ENCODE peak calls at places on chromosomes 1 and 21, in five cellular contexts. A is CD4-positive, CD25-positive, alpha-beta regulatory T cell; U is A549; R is spleen; H is breast epithelium. F is an unnamed sample. For H3K4me1, the result is how much of the 10 kb centered on the place peaks cover.

GRCh38 chr21:41833138-41834115 is 45.7 kb downstream of the PRDM15 start:
- DNase-seq in A (no peak), U (no peak), R (peak), H (no peak), F (no peak)

GRCh38 chr1:242011879-242012674 is 13.2 kb upstream of the MAP1LC3C start:
- DNase-seq in A (no peak), U (no peak), R (no peak), H (no peak), F (no peak)

GRCh38 chr21:8993943-8994639 is 1527.3 kb upstream of the TPTE start:
- DNase-seq in A (no peak), U (peak), R (no peak), H (no peak), F (no peak)

GRCh38 chr1:77948841-77949424 is 29.9 kb downstream of the FUBP1 start:
- DNase-seq in A (no peak), U (peak), R (no peak), H (no peak), F (no peak)

GRCh38 chr1:193694741-193695140 is 508.3 kb upstream of the B3GALT2 start:
- DNase-seq in A (no peak), U (no peak), R (no peak), H (no peak), F (no peak)

GRCh38 chr1:81432654-81433109 is 368.1 kb upstream of the ADGRL2 start:
- DNase-seq in A (no peak), U (no peak), R (no peak), H (no peak), F (no peak)

GRCh38 chr1:205950280-205950679 is 7.0 kb upstream of the SLC26A9 start:
- DNase-seq in A (no peak), U (no peak), R (no peak), H (peak), F (no peak)

GRCh38 chr1:204683284-204684205 is 2.0 kb downstream of the LRRN2 start:
- DNase-seq in A (no peak), U (no peak), R (no peak), H (no peak), F (no peak)

GRCh38 chr1:48472747-48473146 is 743 bp upstream of the SPATA6 start:
- DNase-seq in A (no peak), U (no peak), R (no peak), H (no peak), F (no peak)

GRCh38 chr1:63843884-63844283 is 70.1 kb downstream of the ROR1 start:
- DNase-seq in A (no peak), U (no peak), R (no peak), H (no peak), F (no peak)

GRCh38 chr1:241888232-241888631 is 40.2 kb downstream of the EXO1 start:
- DNase-seq in A (no peak), U (no peak), R (no peak), H (no peak), F (no peak)

GRCh38 chr1:175094626-175095025 is 27.0 kb downstream of the TNN start:
- DNase-seq in A (no peak), U (no peak), R (no peak), H (no peak), F (no peak)

GRCh38 chr1:14778882-14779594 is 180.6 kb downstream of the KAZN start:
- DNase-seq in A (no peak), U (peak), R (no peak), H (no peak), F (no peak)

DNA sequence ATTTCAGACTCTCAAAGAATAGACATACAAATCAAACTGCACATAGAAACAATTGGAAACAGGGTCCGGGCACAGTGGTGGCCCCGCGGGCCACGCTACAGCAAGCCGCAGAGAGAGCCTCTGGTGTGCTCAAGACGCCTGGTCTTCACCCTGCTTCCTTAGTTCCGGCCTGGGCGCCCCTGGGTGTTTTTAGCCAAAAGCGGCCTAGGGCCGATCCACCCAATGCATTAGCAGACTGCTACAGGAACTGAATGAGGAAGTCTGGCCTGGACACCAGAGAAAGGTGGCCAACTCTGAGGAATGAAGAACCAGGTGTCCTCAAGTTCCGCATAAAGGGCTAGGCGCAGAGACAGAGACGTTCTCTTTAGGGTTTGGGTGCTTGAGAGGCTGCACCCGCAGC is 1.7 kb downstream of the PRRX1 start:
- DNase-seq in A (no peak), U (no peak), R (no peak), H (no peak), F (no peak)
- H3K27ac ChIP-seq in A (no peak), U (no peak), R (no peak), H (peak), F (no peak)

DNA sequence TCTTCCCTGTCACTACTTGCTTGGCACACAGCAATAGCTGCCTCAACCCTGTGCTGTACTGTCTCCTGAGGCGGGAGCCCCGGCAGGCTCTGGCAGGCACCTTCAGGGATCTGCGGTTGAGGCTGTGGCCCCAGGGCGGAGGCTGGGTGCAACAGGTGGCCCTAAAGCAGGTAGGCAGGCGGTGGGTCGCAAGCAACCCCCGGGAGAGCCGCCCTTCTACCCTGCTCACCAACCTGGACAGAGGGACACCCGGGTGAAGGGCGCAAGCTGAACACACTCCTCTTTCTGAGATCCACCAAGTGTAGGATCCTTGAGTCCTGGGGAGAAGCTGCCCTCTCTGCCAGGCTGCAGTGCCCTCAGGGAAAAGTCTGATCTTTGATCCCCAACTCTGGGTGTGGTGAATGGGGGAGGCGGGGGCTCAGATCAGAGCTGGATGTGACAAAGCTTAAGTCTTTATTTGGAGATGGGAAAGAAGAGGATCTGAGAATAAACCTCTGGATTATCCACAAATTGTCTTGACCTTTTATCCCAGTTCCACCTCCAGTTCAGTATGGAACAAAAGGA is 1.2 kb downstream of the RXFP4 start:
- DNase-seq in A (no peak), U (peak), R (peak), H (no peak), F (peak)
- H3K4me1 ChIP-seq in A (half or more), U (half or more), R (half or more), H (under half), F (half or more)

DNA sequence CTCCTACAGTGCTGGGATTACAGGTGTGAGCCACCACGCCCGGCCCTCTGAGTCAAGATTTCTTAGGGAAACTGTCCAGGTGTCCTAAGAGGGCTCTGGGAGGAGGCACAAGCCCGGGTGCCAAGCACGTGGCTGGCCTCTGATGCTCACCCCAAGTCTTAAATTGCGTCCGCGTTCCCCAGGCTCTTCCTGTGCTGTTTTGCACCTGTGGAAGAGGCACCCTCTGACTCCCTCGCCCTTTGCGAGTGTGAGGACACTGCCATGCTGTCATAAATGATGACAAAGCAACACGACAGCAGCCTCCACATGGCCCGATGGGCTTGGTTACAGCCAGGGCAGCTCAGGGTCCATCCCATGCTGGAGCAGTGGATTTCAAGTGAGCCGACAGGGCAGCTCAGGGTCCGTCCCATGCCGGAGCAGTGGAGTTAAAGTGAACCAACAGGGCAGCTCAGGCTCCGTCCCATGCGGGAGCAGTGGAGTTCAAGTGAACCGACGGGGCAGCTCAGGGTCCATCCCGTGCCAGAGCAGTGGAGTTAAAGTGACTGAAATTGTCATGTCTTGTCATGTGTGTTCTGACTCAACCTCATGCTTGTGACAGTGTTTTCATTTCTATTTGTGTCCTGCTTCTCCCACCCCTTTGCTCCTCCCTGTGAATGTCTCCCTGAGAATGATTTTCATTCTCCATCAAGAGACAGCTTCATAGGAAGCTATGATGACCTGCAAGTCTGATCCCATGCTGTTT is 33.9 kb downstream of the PCNT start:
- DNase-seq in A (no peak), U (no peak), R (no peak), H (no peak), F (no peak)
- H3K4me3 ChIP-seq in A (no peak), U (no peak), R (no peak), H (no peak), F (no peak)

GRCh38 chr1:222975472-222976122 is 160.8 kb downstream of the DISP1 start:
- DNase-seq in A (no peak), U (no peak), R (no peak), H (no peak), F (no peak)

GRCh38 chr1:222973561-222973960 is 158.7 kb downstream of the DISP1 start:
- DNase-seq in A (no peak), U (no peak), R (no peak), H (no peak), F (no peak)

GRCh38 chr1:222970711-222971110 is 155.9 kb downstream of the DISP1 start:
- DNase-seq in A (no peak), U (no peak), R (no peak), H (no peak), F (no peak)

GRCh38 chr1:222974496-222974895 is 159.7 kb downstream of the DISP1 start:
- DNase-seq in A (no peak), U (no peak), R (no peak), H (no peak), F (no peak)

DNA sequence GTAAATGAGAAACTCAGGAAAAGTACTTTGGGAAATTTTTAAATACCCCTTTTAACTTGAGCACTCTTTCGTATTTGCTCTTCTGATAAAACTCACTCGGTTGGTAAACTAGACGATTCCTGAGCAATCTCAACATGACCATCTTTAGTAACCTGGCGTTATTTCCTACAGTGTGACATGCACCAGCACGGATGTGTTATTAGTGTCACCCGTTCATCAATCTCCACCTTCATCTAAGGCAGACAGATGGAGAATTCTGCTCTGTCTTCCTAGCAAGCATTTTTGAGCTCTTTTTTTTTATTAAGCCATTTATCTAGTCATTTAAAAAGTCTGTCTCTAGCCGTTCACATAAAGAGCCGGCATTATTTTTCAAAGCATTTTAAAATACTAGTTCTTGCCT is 155.2 kb downstream of the DISP1 start:
- DNase-seq in A (no peak), U (no peak), R (no peak), H (no peak), F (no peak)
- H3K27ac ChIP-seq in A (no peak), U (no peak), R (no peak), H (no peak), F (no peak)

DNA sequence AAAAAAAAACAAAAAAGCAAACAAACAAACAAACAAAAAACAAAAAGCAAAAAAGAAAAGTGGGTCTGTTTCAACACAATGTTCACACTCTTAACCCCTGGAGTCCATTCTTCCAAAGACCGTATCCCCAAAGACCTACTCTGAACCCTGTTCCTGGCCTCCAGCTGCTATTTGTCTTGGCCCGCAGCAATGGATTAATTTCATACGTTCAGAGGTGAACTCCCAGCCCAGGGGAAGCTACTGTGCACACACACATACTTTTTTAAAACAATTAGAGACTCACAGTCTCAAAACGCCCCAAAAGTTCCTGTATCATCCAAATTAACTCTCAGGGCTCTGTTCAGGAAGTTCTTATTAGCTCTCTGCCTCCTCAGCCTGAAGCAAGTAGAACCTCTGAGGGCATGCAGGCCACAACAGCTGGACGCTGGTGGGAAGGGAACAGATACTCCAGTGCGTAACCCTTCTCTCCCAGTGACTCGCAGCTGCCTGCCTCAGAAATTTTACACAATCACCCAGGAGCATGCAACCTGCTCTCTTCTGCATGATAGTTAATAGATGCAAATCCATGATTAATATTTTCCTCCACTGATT is 395.4 kb downstream of the RRAGC start:
- DNase-seq in A (no peak), U (no peak), R (no peak), H (no peak), F (no peak)
- H3K4me1 ChIP-seq in A (under half), U (under half), R (under half), H (under half), F (under half)

GRCh38 chr1:23539698-23540266 is 8.7 kb upstream of the E2F2 start:
- DNase-seq in A (peak), U (peak), R (peak), H (peak), F (peak)
- H3K4me3 ChIP-seq in A (peak), U (no peak), R (no peak), H (peak), F (no peak)

DNA sequence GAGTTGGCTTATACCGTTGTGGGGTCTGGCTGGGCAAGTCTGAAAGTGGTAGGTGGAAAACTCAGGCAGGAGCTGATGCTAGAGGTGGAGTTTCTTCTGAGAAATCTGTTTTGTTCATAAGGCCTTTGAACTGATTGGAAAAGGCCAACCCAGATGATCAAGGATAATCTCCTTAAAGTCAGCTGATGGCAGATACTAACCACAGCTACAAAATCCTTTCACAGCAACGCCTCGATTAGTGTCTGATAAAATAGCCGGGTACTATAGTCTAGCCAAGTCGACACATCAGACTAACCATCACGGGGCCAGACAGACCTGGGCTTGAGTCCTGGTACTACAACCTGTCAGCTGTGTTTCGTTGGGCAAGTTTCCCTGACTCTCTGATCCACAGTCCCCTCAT is 21.4 kb downstream of the OPRD1 start:
- DNase-seq in A (no peak), U (no peak), R (no peak), H (no peak), F (no peak)
- H3K27ac ChIP-seq in A (no peak), U (no peak), R (no peak), H (no peak), F (no peak)

GRCh38 chr1:160858127-160858909 is 4.4 kb downstream of the CD244 start:
- DNase-seq in A (no peak), U (no peak), R (no peak), H (no peak), F (no peak)
- H3K4me1 ChIP-seq in A (under half), U (under half), R (half or more), H (under half), F (under half)

DNA sequence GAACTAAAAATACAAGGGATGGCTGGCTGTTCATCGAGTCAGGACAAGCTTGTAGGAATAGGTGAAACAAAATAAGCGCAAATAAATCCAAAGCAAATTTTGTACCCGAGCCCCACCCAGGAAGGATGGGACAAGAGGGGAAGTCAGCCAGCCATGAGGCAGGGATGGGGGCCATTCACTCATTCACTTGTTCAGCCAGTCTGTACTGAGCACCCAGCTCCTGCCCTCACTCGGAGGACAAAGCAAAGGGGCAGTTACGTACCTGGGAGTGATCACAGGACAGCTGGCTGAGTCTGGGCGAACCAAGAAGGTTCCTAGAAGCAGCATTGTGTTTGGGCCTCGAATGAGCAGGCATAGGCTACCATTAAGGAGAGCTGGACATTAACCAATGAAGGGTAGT is 94.0 kb upstream of the VAMP3 start:
- DNase-seq in A (no peak), U (no peak), R (no peak), H (no peak), F (no peak)
- H3K4me3 ChIP-seq in A (no peak), U (no peak), R (no peak), H (no peak), F (no peak)

GRCh38 chr1:85179517-85179916 is 21.3 kb downstream of the SYDE2 start:
- DNase-seq in A (no peak), U (no peak), R (no peak), H (no peak), F (no peak)
- H3K27ac ChIP-seq in A (no peak), U (no peak), R (no peak), H (no peak), F (no peak)